ENCODE peak calls at places on chromosomes 7 and 10, in nine cellular contexts. G is AG04449; H is iris pigment epithelial cell; V is uterus; I is HT1080; P is MCF 10A; X is germinal center; Z is activated CD4-positive, alpha-beta T cell treated with anti-CD3 and anti-CD28 coated beads, Interleukin-2, amount 50 U/mL, for 48 hours; W is body of pancreas. Q is an unnamed sample.

GRCh38 chr7:42692609-42693008 is 219.3 kb downstream of the C7orf25 start:
- DNase-seq in G (peak; percentile 31), H (peak; percentile 77), V (no peak), I (no peak), P (no peak), X (no peak), Z (no peak), W (no peak), Q (no peak)

GRCh38 chr10:84204122-84204521 is 9.8 kb downstream of the CDHR1 start:
- DNase-seq in G (no peak), H (peak; percentile 21), V (no peak), I (peak; percentile 8), P (peak; percentile 33), X (peak; percentile 42), Z (no peak), W (no peak), Q (no peak)

GRCh38 chr7:106485031-106485551 is 175.9 kb downstream of the CCDC71L start:
- DNase-seq in G (peak; percentile 59), H (peak; percentile 86), V (no peak), I (peak; percentile 48), P (peak; percentile 31), X (no peak), Z (no peak), W (no peak), Q (no peak)

GRCh38 chr7:38232475-38233366 is 40.7 kb downstream of the TARP start:
- DNase-seq in G (no peak), H (no peak), V (no peak), I (peak; percentile 7), P (no peak), X (no peak), Z (peak; percentile 78), W (no peak), Q (peak; percentile 82)

GRCh38 chr7:25820432-25821040 is 331.5 kb upstream of the NFE2L3 start:
- DNase-seq in G (no peak), H (peak; percentile 16), V (no peak), I (peak; percentile 25), P (peak; percentile 49), X (peak; percentile 42), Z (peak; percentile 12), W (no peak), Q (no peak)

GRCh38 chr10:73898730-73899400 is 12.1 kb upstream of the PLAU start:
- DNase-seq in G (no peak), H (peak; percentile 28), V (no peak), I (no peak), P (no peak), X (no peak), Z (no peak), W (no peak), Q (no peak)

GRCh38 chr7:98685541-98685940 is 68.5 kb downstream of the NPTX2 start:
- DNase-seq in G (no peak), H (no peak), V (no peak), I (no peak), P (no peak), X (no peak), Z (no peak), W (no peak), Q (no peak)

GRCh38 chr7:66687186-66687585 is 53.3 kb upstream of the RABGEF1 start:
- DNase-seq in G (no peak), H (no peak), V (no peak), I (no peak), P (no peak), X (no peak), Z (no peak), W (no peak), Q (no peak)

GRCh38 chr7:138449580-138449979 is 10.5 kb upstream of the TRIM24 start:
- DNase-seq in G (no peak), H (no peak), V (no peak), I (no peak), P (peak; percentile 5), X (peak; percentile 12), Z (peak; percentile 49), W (no peak), Q (no peak)

GRCh38 chr7:106542550-106543220 is 118.3 kb downstream of the CCDC71L start:
- DNase-seq in G (peak; percentile 70), H (peak; percentile 95), V (peak; percentile 48), I (peak; percentile 70), P (peak; percentile 88), X (peak; percentile 67), Z (peak; percentile 59), W (peak; percentile 61), Q (peak; percentile 33)

Q was measured in activated T-helper 2 cell treated with anti-CD3 and anti-CD28 coated beads, Interferon-gamma antibody, Interleukin-2, Interleukin-4, amounts not matched to agents 10 μg/mL and 5 μg/mL and 100 μg/mL, durations not matched to agents 14 hours and 24 hours and 36 hours.